ENCODE peak calls at places on chromosomes 12 and 14, in ten cellular contexts. One of them, this sample, is unnamed.

GRCh38 chr12:42421844-42422779 is 96.1 kb downstream of the PPHLN1 start:
- DNase-seq in endothelial cell: no peak
- DNase-seq in mesothelial cell of epicardium: no peak
- DNase-seq in GM13977: peak
- DNase-seq in B cell: no peak
- DNase-seq in body of pancreas: no peak
- DNase-seq in H1: no peak
- DNase-seq in PC-9: no peak
- DNase-seq in H9: no peak
- DNase-seq in OCI-LY7: no peak
- DNase-seq in this sample: no peak

GRCh38 chr12:56157201-56158028 is 744 bp upstream of the MYL6 start:
- DNase-seq in endothelial cell: peak
- DNase-seq in mesothelial cell of epicardium: peak
- DNase-seq in GM13977: peak
- DNase-seq in B cell: peak
- DNase-seq in body of pancreas: peak
- DNase-seq in H1: peak
- DNase-seq in PC-9: peak
- DNase-seq in H9: peak
- DNase-seq in OCI-LY7: peak
- DNase-seq in this sample: peak

GRCh38 chr14:105375635-105376057 is 22.7 kb upstream of the TEX22 start:
- DNase-seq in endothelial cell: no peak
- DNase-seq in mesothelial cell of epicardium: no peak
- DNase-seq in GM13977: no peak
- DNase-seq in B cell: no peak
- DNase-seq in body of pancreas: no peak
- DNase-seq in H1: no peak
- DNase-seq in PC-9: no peak
- DNase-seq in H9: no peak
- DNase-seq in OCI-LY7: peak
- DNase-seq in this sample: no peak

GRCh38 chr14:58663494-58664111 is 25.8 kb downstream of the DACT1 start:
- DNase-seq in endothelial cell: no peak
- DNase-seq in mesothelial cell of epicardium: no peak
- DNase-seq in GM13977: no peak
- DNase-seq in B cell: no peak
- DNase-seq in body of pancreas: peak
- DNase-seq in H1: no peak
- DNase-seq in PC-9: no peak
- DNase-seq in H9: no peak
- DNase-seq in OCI-LY7: no peak
- DNase-seq in this sample: no peak

GRCh38 chr12:125079943-125080645 is 14.9 kb downstream of the AACS start:
- DNase-seq in endothelial cell: no peak
- DNase-seq in mesothelial cell of epicardium: no peak
- DNase-seq in GM13977: no peak
- DNase-seq in B cell: no peak
- DNase-seq in body of pancreas: no peak
- DNase-seq in H1: no peak
- DNase-seq in PC-9: peak
- DNase-seq in H9: no peak
- DNase-seq in OCI-LY7: no peak
- DNase-seq in this sample: no peak

GRCh38 chr14:75277000-75277795 is 1.4 kb upstream of the FOS start:
- DNase-seq in endothelial cell: peak
- DNase-seq in mesothelial cell of epicardium: peak
- DNase-seq in GM13977: peak
- DNase-seq in B cell: peak
- DNase-seq in body of pancreas: peak
- DNase-seq in H1: peak
- DNase-seq in PC-9: peak
- DNase-seq in H9: peak
- DNase-seq in OCI-LY7: no peak
- DNase-seq in this sample: peak

GRCh38 chr12:108691154-108691994 is 39.9 kb downstream of the CORO1C start:
- DNase-seq in endothelial cell: peak
- DNase-seq in mesothelial cell of epicardium: peak
- DNase-seq in GM13977: peak
- DNase-seq in B cell: peak
- DNase-seq in body of pancreas: peak
- DNase-seq in H1: peak
- DNase-seq in PC-9: peak
- DNase-seq in H9: peak
- DNase-seq in OCI-LY7: peak
- DNase-seq in this sample: peak

GRCh38 chr12:40598073-40598472 is 94.2 kb upstream of the CNTN1 start:
- DNase-seq in endothelial cell: no peak
- DNase-seq in mesothelial cell of epicardium: no peak
- DNase-seq in GM13977: no peak
- DNase-seq in B cell: no peak
- DNase-seq in body of pancreas: no peak
- DNase-seq in H1: no peak
- DNase-seq in PC-9: no peak
- DNase-seq in H9: no peak
- DNase-seq in OCI-LY7: no peak
- DNase-seq in this sample: no peak

GRCh38 chr12:38222011-38222410 is 94.6 kb upstream of the ALG10B start:
- DNase-seq in endothelial cell: no peak
- DNase-seq in mesothelial cell of epicardium: no peak
- DNase-seq in GM13977: no peak
- DNase-seq in B cell: no peak
- DNase-seq in body of pancreas: no peak
- DNase-seq in H1: no peak
- DNase-seq in PC-9: no peak
- DNase-seq in H9: no peak
- DNase-seq in OCI-LY7: no peak
- DNase-seq in this sample: no peak

GRCh38 chr14:56241441-56241840 is 123.2 kb downstream of the PELI2 start:
- DNase-seq in endothelial cell: no peak
- DNase-seq in mesothelial cell of epicardium: no peak
- DNase-seq in GM13977: no peak
- DNase-seq in B cell: no peak
- DNase-seq in body of pancreas: no peak
- DNase-seq in H1: no peak
- DNase-seq in PC-9: no peak
- DNase-seq in H9: no peak
- DNase-seq in OCI-LY7: no peak
- DNase-seq in this sample: no peak

GRCh38 chr12:18139989-18140596 is 50.1 kb upstream of the RERGL start:
- DNase-seq in endothelial cell: no peak
- DNase-seq in mesothelial cell of epicardium: no peak
- DNase-seq in GM13977: peak
- DNase-seq in B cell: peak
- DNase-seq in body of pancreas: no peak
- DNase-seq in H1: no peak
- DNase-seq in PC-9: no peak
- DNase-seq in H9: no peak
- DNase-seq in OCI-LY7: peak
- DNase-seq in this sample: no peak
- TF ChIP-seq CTCF in endothelial cell: peak
- TF ChIP-seq CTCF in mesothelial cell of epicardium: peak
- TF ChIP-seq CTCF in GM13977: peak
- TF ChIP-seq CTCF in B cell: peak
- TF ChIP-seq CTCF in body of pancreas: peak
- TF ChIP-seq CTCF in H1: no peak
- TF ChIP-seq CTCF in PC-9: peak
- TF ChIP-seq CTCF in H9: peak
- TF ChIP-seq CTCF in OCI-LY7: peak
- TF ChIP-seq CTCF in this sample: no peak

GRCh38 chr14:52377940-52378339 is 63.8 kb downstream of the PTGER2 start:
- DNase-seq in endothelial cell: no peak
- DNase-seq in mesothelial cell of epicardium: no peak
- DNase-seq in GM13977: no peak
- DNase-seq in B cell: no peak
- DNase-seq in body of pancreas: no peak
- DNase-seq in H1: peak
- DNase-seq in PC-9: no peak
- DNase-seq in H9: peak
- DNase-seq in OCI-LY7: peak
- DNase-seq in this sample: no peak
- TF ChIP-seq CTCF in endothelial cell: no peak
- TF ChIP-seq CTCF in mesothelial cell of epicardium: no peak
- TF ChIP-seq CTCF in GM13977: no peak
- TF ChIP-seq CTCF in B cell: no peak
- TF ChIP-seq CTCF in body of pancreas: no peak
- TF ChIP-seq CTCF in H1: peak
- TF ChIP-seq CTCF in PC-9: no peak
- TF ChIP-seq CTCF in H9: peak
- TF ChIP-seq CTCF in OCI-LY7: peak
- TF ChIP-seq CTCF in this sample: no peak

GRCh38 chr12:100951756-100952155 is 157.2 kb downstream of the ANO4 start:
- DNase-seq in endothelial cell: no peak
- DNase-seq in mesothelial cell of epicardium: no peak
- DNase-seq in GM13977: no peak
- DNase-seq in B cell: no peak
- DNase-seq in body of pancreas: no peak
- DNase-seq in H1: no peak
- DNase-seq in PC-9: no peak
- DNase-seq in H9: no peak
- DNase-seq in OCI-LY7: no peak
- DNase-seq in this sample: no peak
- TF ChIP-seq CTCF in endothelial cell: no peak
- TF ChIP-seq CTCF in mesothelial cell of epicardium: no peak
- TF ChIP-seq CTCF in GM13977: no peak
- TF ChIP-seq CTCF in B cell: no peak
- TF ChIP-seq CTCF in body of pancreas: no peak
- TF ChIP-seq CTCF in H1: peak
- TF ChIP-seq CTCF in PC-9: peak
- TF ChIP-seq CTCF in H9: peak
- TF ChIP-seq CTCF in OCI-LY7: no peak
- TF ChIP-seq CTCF in this sample: no peak

DNA sequence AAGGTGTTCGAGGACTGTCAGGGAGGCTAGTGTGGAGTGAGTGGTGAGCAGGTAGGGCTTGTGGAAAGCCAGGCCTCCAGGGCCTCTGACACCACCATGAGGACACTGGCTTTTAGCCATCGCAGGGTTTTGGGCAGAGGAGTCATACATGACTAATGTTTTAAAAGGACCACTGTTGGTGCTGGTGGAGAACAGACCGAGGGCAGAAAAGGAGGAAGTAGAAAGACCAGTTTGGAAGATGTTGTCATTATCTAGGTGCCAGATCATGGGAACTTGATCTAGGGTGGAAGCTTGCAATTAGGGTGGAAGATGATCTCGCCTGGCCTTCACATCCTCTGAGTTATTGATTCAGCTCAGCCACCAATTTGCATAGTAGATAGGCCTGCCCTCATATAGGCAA is 144.2 kb downstream of the C12orf75 start:
- DNase-seq in endothelial cell: no peak
- DNase-seq in mesothelial cell of epicardium: no peak
- DNase-seq in GM13977: no peak
- DNase-seq in B cell: no peak
- DNase-seq in body of pancreas: no peak
- DNase-seq in H1: no peak
- DNase-seq in PC-9: peak
- DNase-seq in H9: no peak
- DNase-seq in OCI-LY7: no peak
- DNase-seq in this sample: no peak
- TF ChIP-seq CTCF in endothelial cell: no peak
- TF ChIP-seq CTCF in mesothelial cell of epicardium: no peak
- TF ChIP-seq CTCF in GM13977: no peak
- TF ChIP-seq CTCF in B cell: no peak
- TF ChIP-seq CTCF in body of pancreas: no peak
- TF ChIP-seq CTCF in H1: no peak
- TF ChIP-seq CTCF in PC-9: no peak
- TF ChIP-seq CTCF in H9: no peak
- TF ChIP-seq CTCF in OCI-LY7: no peak
- TF ChIP-seq CTCF in this sample: no peak

GRCh38 chr12:92619026-92619425 is 83.8 kb upstream of the PLEKHG7 start:
- DNase-seq in endothelial cell: no peak
- DNase-seq in mesothelial cell of epicardium: no peak
- DNase-seq in GM13977: no peak
- DNase-seq in B cell: no peak
- DNase-seq in body of pancreas: no peak
- DNase-seq in H1: no peak
- DNase-seq in PC-9: no peak
- DNase-seq in H9: no peak
- DNase-seq in OCI-LY7: no peak
- DNase-seq in this sample: no peak
- TF ChIP-seq CTCF in endothelial cell: no peak
- TF ChIP-seq CTCF in mesothelial cell of epicardium: no peak
- TF ChIP-seq CTCF in GM13977: no peak
- TF ChIP-seq CTCF in B cell: no peak
- TF ChIP-seq CTCF in body of pancreas: no peak
- TF ChIP-seq CTCF in H1: no peak
- TF ChIP-seq CTCF in PC-9: no peak
- TF ChIP-seq CTCF in H9: no peak
- TF ChIP-seq CTCF in OCI-LY7: no peak
- TF ChIP-seq CTCF in this sample: no peak

DNA sequence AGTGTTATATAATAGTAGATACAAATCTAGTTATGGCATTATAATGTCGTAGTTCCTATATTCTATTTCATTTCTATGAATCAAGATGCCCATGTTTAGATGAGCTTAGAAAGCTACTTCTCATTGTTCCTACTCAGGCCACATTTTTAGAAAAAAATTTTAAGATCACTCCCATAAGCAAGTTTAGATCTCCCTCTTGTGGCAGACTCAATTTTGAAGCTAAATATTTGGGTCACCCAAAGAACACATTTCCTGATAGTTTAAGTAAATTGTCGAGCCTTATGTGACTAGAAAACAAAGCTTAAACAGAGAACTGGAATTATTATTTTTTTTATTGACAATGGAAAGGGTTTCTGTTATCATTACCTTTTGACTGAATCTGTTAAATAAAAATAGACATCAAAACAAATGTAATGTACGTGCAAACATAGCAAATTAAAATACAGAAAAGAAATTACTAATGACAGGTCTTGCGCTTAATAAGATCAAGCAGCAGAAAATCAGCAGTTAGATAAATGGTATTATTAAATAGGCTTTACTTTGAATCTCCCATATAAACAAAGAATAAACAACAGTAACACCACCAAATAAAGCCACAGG is 180.2 kb downstream of the ACSS3 start:
- DNase-seq in endothelial cell: peak
- DNase-seq in mesothelial cell of epicardium: no peak
- DNase-seq in GM13977: no peak
- DNase-seq in B cell: no peak
- DNase-seq in body of pancreas: no peak
- DNase-seq in H1: no peak
- DNase-seq in PC-9: no peak
- DNase-seq in H9: no peak
- DNase-seq in OCI-LY7: peak
- DNase-seq in this sample: no peak
- TF ChIP-seq CTCF in endothelial cell: peak
- TF ChIP-seq CTCF in mesothelial cell of epicardium: peak
- TF ChIP-seq CTCF in GM13977: peak
- TF ChIP-seq CTCF in B cell: no peak
- TF ChIP-seq CTCF in body of pancreas: peak
- TF ChIP-seq CTCF in H1: peak
- TF ChIP-seq CTCF in PC-9: peak
- TF ChIP-seq CTCF in H9: peak
- TF ChIP-seq CTCF in OCI-LY7: peak
- TF ChIP-seq CTCF in this sample: no peak

GRCh38 chr12:115895247-115895646 is 382.2 kb downstream of the MED13L start:
- DNase-seq in endothelial cell: no peak
- DNase-seq in mesothelial cell of epicardium: no peak
- DNase-seq in GM13977: no peak
- DNase-seq in B cell: no peak
- DNase-seq in body of pancreas: no peak
- DNase-seq in H1: peak
- DNase-seq in PC-9: no peak
- DNase-seq in H9: peak
- DNase-seq in OCI-LY7: no peak
- DNase-seq in this sample: no peak
- TF ChIP-seq CTCF in endothelial cell: peak
- TF ChIP-seq CTCF in mesothelial cell of epicardium: peak
- TF ChIP-seq CTCF in GM13977: peak
- TF ChIP-seq CTCF in B cell: no peak
- TF ChIP-seq CTCF in body of pancreas: no peak
- TF ChIP-seq CTCF in H1: peak
- TF ChIP-seq CTCF in PC-9: peak
- TF ChIP-seq CTCF in H9: peak
- TF ChIP-seq CTCF in OCI-LY7: peak
- TF ChIP-seq CTCF in this sample: no peak

This sample was measured in omental fat pad.